ENCODE peak calls at places on chromosome 10, in four cellular contexts. U is stomach, X is transverse colon, Z is H1. L is an unnamed sample.
A peak's percentile ranks its signal among the peaks of the same experiment; 100 is the strongest.

GRCh38 chr10:119090968-119091367 is 10.4 kb upstream of the EIF3A start:
- DNase-seq in U (peak; percentile 35), X (peak; percentile 50), Z (no peak), L (no peak)

GRCh38 chr10:7288060-7288690 is 122.7 kb downstream of the SFMBT2 start:
- DNase-seq in U (no peak), X (no peak), Z (no peak), L (no peak)

GRCh38 chr10:101385866-101386658 is 32.1 kb downstream of the BTRC start:
- DNase-seq in U (no peak), X (no peak), Z (no peak), L (no peak)

GRCh38 chr10:83533290-83533689 is 606.0 kb upstream of the GHITM start:
- DNase-seq in U (no peak), X (no peak), Z (no peak), L (no peak)

GRCh38 chr10:70358446-70358845 is 24.0 kb downstream of the LRRC20 start:
- DNase-seq in U (no peak), X (no peak), Z (no peak), L (no peak)

GRCh38 chr10:15433850-15434537 is 62.9 kb upstream of the FAM171A1 start:
- DNase-seq in U (no peak), X (no peak), Z (no peak), L (peak; percentile 32)

GRCh38 chr10:101612872-101613271 is 24.8 kb downstream of the DPCD start:
- DNase-seq in U (no peak), X (no peak), Z (no peak), L (no peak)

GRCh38 chr10:104293021-104293420 is 24.0 kb downstream of the GSTO2 start:
- DNase-seq in U (no peak), X (no peak), Z (no peak), L (no peak)

GRCh38 chr10:8361510-8361844 is 307.0 kb downstream of the GATA3 start:
- DNase-seq in U (no peak), X (no peak), Z (no peak), L (no peak)

GRCh38 chr10:50422259-50422658 is 170.9 kb upstream of the ASAH2 start:
- DNase-seq in U (no peak), X (no peak), Z (no peak), L (no peak)

GRCh38 chr10:128571745-128572144 is 445.5 kb upstream of the MKI67 start:
- DNase-seq in U (no peak), X (no peak), Z (no peak), L (no peak)

GRCh38 chr10:637771-638195 is 51.7 kb downstream of the DIP2C start:
- DNase-seq in U (no peak), X (no peak), Z (no peak), L (no peak)

GRCh38 chr10:89025453-89025852 is 34.9 kb downstream of the FAS start:
- DNase-seq in U (no peak), X (no peak), Z (no peak), L (no peak)

GRCh38 chr10:47127188-47127587 is 172.8 kb upstream of the GDF10 start:
- DNase-seq in U (no peak), X (no peak), Z (no peak), L (no peak)

GRCh38 chr10:86678999-86679792 is 10.9 kb downstream of the LDB3 start:
- DNase-seq in U (no peak), X (peak; percentile 41), Z (no peak), L (no peak)

GRCh38 chr10:74223755-74224530 is 72.9 kb downstream of the ADK start:
- DNase-seq in U (no peak), X (no peak), Z (no peak), L (no peak)

GRCh38 chr10:13882112-13882711 is 295.4 kb downstream of the PRPF18 start:
- DNase-seq in U (no peak), X (no peak), Z (peak; percentile 86), L (no peak)

GRCh38 chr10:43673471-43673870 is 24.8 kb upstream of the ZNF32 start:
- DNase-seq in U (no peak), X (no peak), Z (no peak), L (no peak)

GRCh38 chr10:24661374-24661773 is 62.3 kb downstream of the ARHGAP21 start:
- DNase-seq in U (no peak), X (no peak), Z (no peak), L (no peak)

GRCh38 chr10:12890958-12891357 is 110.6 kb downstream of the CCDC3 start:
- DNase-seq in U (no peak), X (no peak), Z (no peak), L (no peak)

GRCh38 chr10:50807851-50808776 is 68.4 kb downstream of the ASAH2B start:
- DNase-seq in U (no peak), X (no peak), Z (no peak), L (no peak)

GRCh38 chr10:100370976-100371706 is 24.1 kb downstream of the SCD start:
- DNase-seq in U (peak; percentile 83), X (peak; percentile 91), Z (peak; percentile 25), L (no peak)

GRCh38 chr10:2676455-2676854 is 390.9 kb upstream of the PFKP start:
- DNase-seq in U (no peak), X (no peak), Z (no peak), L (no peak)

GRCh38 chr10:129645487-129645886 is 178.4 kb downstream of the MGMT start:
- DNase-seq in U (no peak), X (no peak), Z (no peak), L (no peak)

GRCh38 chr10:116694253-116694926 is 48.0 kb downstream of the HSPA12A start:
- DNase-seq in U (no peak), X (no peak), Z (no peak), L (no peak)

GRCh38 chr10:74227697-74228424 is 76.8 kb downstream of the ADK start:
- DNase-seq in U (no peak), X (no peak), Z (no peak), L (no peak)

GRCh38 chr10:75100764-75101291 is 10.6 kb upstream of the SAMD8 start:
- DNase-seq in U (no peak), X (no peak), Z (no peak), L (no peak)

GRCh38 chr10:21100190-21100589 is 203.1 kb upstream of the NEBL start:
- DNase-seq in U (no peak), X (no peak), Z (no peak), L (no peak)

GRCh38 chr10:1551636-1552338 is 185.5 kb downstream of the ADARB2 start:
- DNase-seq in U (no peak), X (no peak), Z (no peak), L (no peak)

GRCh38 chr10:131180941-131181855 is 130.3 kb downstream of the TCERG1L start:
- DNase-seq in U (no peak), X (no peak), Z (no peak), L (no peak)

GRCh38 chr10:124725171-124725631 is 19.0 kb downstream of the FAM53B start:
- DNase-seq in U (no peak), X (no peak), Z (no peak), L (no peak)

GRCh38 chr10:124725791-124726190 is 18.4 kb downstream of the FAM53B start:
- DNase-seq in U (no peak), X (no peak), Z (no peak), L (no peak)

GRCh38 chr10:124722812-124723783 is 21.1 kb downstream of the FAM53B start:
- DNase-seq in U (no peak), X (peak; percentile 66), Z (no peak), L (peak; percentile 69)

GRCh38 chr10:124723826-124724225 is 20.4 kb downstream of the FAM53B start:
- DNase-seq in U (no peak), X (no peak), Z (no peak), L (no peak)

GRCh38 chr10:124724279-124725027 is 19.7 kb downstream of the FAM53B start:
- DNase-seq in U (peak; percentile 62), X (peak; percentile 69), Z (no peak), L (no peak)
- TF ChIP-seq POLR2AphosphoS5 in U (no peak), X (no peak), Z (no peak), L (no peak)

GRCh38 chr10:98994030-98994429 is 241.6 kb downstream of the HPSE2 start:
- DNase-seq in U (no peak), X (no peak), Z (no peak), L (no peak)
- TF ChIP-seq POLR2AphosphoS5 in U (no peak), X (no peak), Z (no peak), L (no peak)

GRCh38 chr10:4246881-4247358 is 461.9 kb upstream of the KLF6 start:
- DNase-seq in U (no peak), X (no peak), Z (no peak), L (no peak)
- TF ChIP-seq POLR2AphosphoS5 in U (no peak), X (no peak), Z (no peak), L (no peak)

DNA sequence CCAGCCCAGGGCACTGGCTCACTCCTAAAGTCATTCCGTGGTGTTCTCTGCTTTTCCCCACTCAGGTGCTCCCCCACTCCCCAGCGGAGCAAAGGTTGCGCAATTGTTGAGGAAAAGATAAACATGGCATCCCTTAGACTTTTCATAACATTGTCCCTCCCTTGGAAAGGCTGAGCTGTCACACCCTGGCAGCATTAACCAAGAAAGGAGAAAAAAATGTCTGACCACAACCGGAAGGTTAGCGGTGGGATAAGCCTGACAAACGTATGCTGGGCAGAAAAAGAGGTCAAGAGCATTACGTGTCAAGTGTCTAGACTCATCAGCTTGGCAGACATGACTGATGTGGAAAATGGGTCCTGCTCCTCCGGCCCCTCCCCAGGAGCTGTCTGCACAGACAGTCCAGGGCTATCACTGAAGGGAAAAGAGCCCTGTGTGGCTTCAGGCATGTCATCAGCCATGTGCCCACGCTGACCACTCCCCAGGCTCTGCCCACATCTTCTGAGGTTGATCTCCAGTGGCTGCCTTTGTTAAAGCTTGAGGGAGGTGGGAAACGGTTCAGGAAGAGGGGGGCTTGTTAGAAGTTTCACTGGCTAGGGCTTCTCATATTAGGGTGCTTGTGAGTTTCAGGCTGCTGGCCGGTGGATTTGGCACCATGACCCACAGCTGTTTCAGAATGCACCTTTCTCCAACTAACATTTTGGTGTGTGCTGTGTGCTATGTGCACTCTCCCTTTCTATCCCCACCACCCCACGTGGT is 30.1 kb downstream of the BTBD16 start:
- DNase-seq in U (no peak), X (no peak), Z (no peak), L (no peak)
- TF ChIP-seq POLR2AphosphoS5 in U (no peak), X (no peak), Z (no peak), L (no peak)

GRCh38 chr10:30722956-30723355 is 93.4 kb upstream of the LYZL2 start:
- DNase-seq in U (no peak), X (no peak), Z (no peak), L (no peak)
- TF ChIP-seq POLR2AphosphoS5 in U (no peak), X (no peak), Z (no peak), L (no peak)

GRCh38 chr10:78656815-78657621 is 411.7 kb upstream of the ZMIZ1 start:
- DNase-seq in U (peak; percentile 35), X (no peak), Z (no peak), L (no peak)
- TF ChIP-seq POLR2AphosphoS5 in U (no peak), X (no peak), Z (no peak), L (no peak)